ENCODE peak calls at places on chromosome 3, in nine cellular contexts. U is GM12878, R is H54, G is GM12892, A is A549, Q is ovary, P is gastrocnemius medialis, S is heart left ventricle, L is upper lobe of left lung. K is an unnamed sample.

GRCh38 chr3:94862703-94863102 is 799.8 kb downstream of the NSUN3 start:
- DNase-seq in U (no peak), R (peak; percentile 2), G (no peak), A (peak; percentile 10), Q (no peak), P (no peak), S (no peak), L (no peak), K (peak; percentile 2)

GRCh38 chr3:61876797-61877196 is 315.4 kb downstream of the PTPRG start:
- DNase-seq in U (no peak), R (no peak), G (no peak), A (no peak), Q (no peak), P (no peak), S (no peak), L (no peak), K (no peak)

GRCh38 chr3:42101048-42101447 is 9.9 kb downstream of the TRAK1 start:
- DNase-seq in U (no peak), R (no peak), G (no peak), A (no peak), Q (no peak), P (peak; percentile 70), S (peak; percentile 56), L (peak; percentile 71), K (no peak)

GRCh38 chr3:22836131-22836530 is 367.0 kb upstream of the UBE2E2 start:
- DNase-seq in U (no peak), R (no peak), G (no peak), A (no peak), Q (no peak), P (no peak), S (no peak), L (peak; percentile 60), K (no peak)

GRCh38 chr3:157139938-157140534 is 19.9 kb downstream of the CCNL1 start:
- DNase-seq in U (no peak), R (no peak), G (no peak), A (no peak), Q (no peak), P (no peak), S (no peak), L (no peak), K (no peak)

GRCh38 chr3:18444597-18445420 is 19.7 kb upstream of the SATB1 start:
- DNase-seq in U (no peak), R (peak; percentile 58), G (peak; percentile 46), A (peak; percentile 65), Q (peak; percentile 73), P (peak; percentile 25), S (peak; percentile 55), L (peak; percentile 67), K (peak; percentile 64)

GRCh38 chr3:146493221-146493620 is 23.9 kb upstream of the PLSCR2 start:
- DNase-seq in U (no peak), R (no peak), G (no peak), A (no peak), Q (no peak), P (no peak), S (no peak), L (no peak), K (no peak)

GRCh38 chr3:9222956-9223639 is 26.3 kb downstream of the SRGAP3 start:
- DNase-seq in U (no peak), R (no peak), G (no peak), A (no peak), Q (no peak), P (no peak), S (no peak), L (no peak), K (no peak)

GRCh38 chr3:152519376-152519775 is 250.6 kb downstream of the MBNL1 start:
- DNase-seq in U (no peak), R (no peak), G (no peak), A (no peak), Q (no peak), P (no peak), S (no peak), L (no peak), K (no peak)

GRCh38 chr3:97882975-97883598 is 61.3 kb downstream of the CRYBG3 start:
- DNase-seq in U (no peak), R (peak; percentile 1), G (no peak), A (no peak), Q (no peak), P (no peak), S (no peak), L (peak; percentile 79), K (no peak)

GRCh38 chr3:170564664-170565063 is 21.2 kb downstream of the SLC7A14 start:
- DNase-seq in U (no peak), R (no peak), G (no peak), A (no peak), Q (no peak), P (no peak), S (no peak), L (no peak), K (no peak)

GRCh38 chr3:123130079-123130726 is 63.4 kb downstream of the PDIA5 start:
- DNase-seq in U (no peak), R (no peak), G (no peak), A (no peak), Q (no peak), P (no peak), S (no peak), L (no peak), K (peak; percentile 4)
- TF ChIP-seq POLR2A in U (no peak), R (no peak), G (no peak), A (no peak), Q (no peak), P (no peak), S (no peak), L (no peak), K (no peak)

GRCh38 chr3:198030726-198031125 is 70.7 kb downstream of the LMLN start:
- DNase-seq in U (no peak), R (no peak), G (no peak), A (no peak), Q (no peak), P (no peak), S (no peak), L (no peak), K (no peak)

GRCh38 chr3:198030125-198030524 is 70.1 kb downstream of the LMLN start:
- DNase-seq in U (no peak), R (no peak), G (no peak), A (no peak), Q (no peak), P (no peak), S (no peak), L (no peak), K (no peak)

GRCh38 chr3:198032039-198032438 is 72.0 kb downstream of the LMLN start:
- DNase-seq in U (no peak), R (no peak), G (no peak), A (no peak), Q (no peak), P (no peak), S (no peak), L (no peak), K (no peak)

GRCh38 chr3:198028718-198029117 is 68.7 kb downstream of the LMLN start:
- DNase-seq in U (no peak), R (no peak), G (no peak), A (no peak), Q (no peak), P (no peak), S (no peak), L (no peak), K (no peak)

DNA sequence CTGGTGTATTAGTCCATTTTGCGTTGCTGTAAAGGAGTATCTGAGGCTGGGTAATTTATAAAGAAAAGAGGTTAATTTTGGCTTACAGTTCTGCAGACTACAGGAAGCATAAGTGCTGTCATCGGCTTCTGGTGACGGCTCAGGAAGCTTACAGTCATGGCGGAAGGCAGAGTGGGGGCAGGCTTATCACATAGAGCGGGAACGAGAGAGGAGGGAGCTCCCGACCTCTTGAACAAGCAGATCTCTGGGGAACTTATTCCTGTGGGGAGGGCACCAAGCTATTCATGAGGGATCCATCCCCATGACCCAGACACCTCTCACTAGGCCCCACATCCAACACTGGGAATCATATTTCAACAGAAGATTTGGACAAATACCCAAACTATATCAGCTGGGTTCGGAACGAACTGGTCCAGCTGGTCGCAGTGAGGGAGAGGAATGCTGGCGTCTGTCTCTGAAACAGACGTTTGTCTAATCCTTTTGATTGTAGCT is 72.5 kb downstream of the LMLN start:
- DNase-seq in U (no peak), R (no peak), G (no peak), A (no peak), Q (no peak), P (no peak), S (no peak), L (no peak), K (no peak)
- TF ChIP-seq POLR2A in U (no peak), R (no peak), G (no peak), A (no peak), Q (no peak), P (no peak), S (no peak), L (no peak), K (no peak)

GRCh38 chr3:10280571-10280970 is 12.2 kb downstream of the GHRL start:
- DNase-seq in U (no peak), R (no peak), G (no peak), A (no peak), Q (no peak), P (no peak), S (no peak), L (no peak), K (no peak)
- TF ChIP-seq POLR2A in U (no peak), R (no peak), G (no peak), A (no peak), Q (no peak), P (no peak), S (no peak), L (no peak), K (no peak)

GRCh38 chr3:119147494-119147893 is 1.5 kb downstream of the TEX55 start:
- DNase-seq in U (no peak), R (no peak), G (no peak), A (no peak), Q (no peak), P (no peak), S (no peak), L (no peak), K (no peak)
- TF ChIP-seq POLR2A in U (no peak), R (no peak), G (no peak), A (no peak), Q (no peak), P (no peak), S (no peak), L (no peak), K (no peak)

GRCh38 chr3:86990734-86991481 is at the start of gene VGLL3:
- DNase-seq in U (no peak), R (no peak), G (no peak), A (peak; percentile 64), Q (peak; percentile 80), P (peak; percentile 52), S (peak; percentile 62), L (peak; percentile 44), K (no peak)
- TF ChIP-seq POLR2A in U (no peak), R (no peak), G (no peak), A (peak; percentile 35), Q (peak; percentile 26), P (peak; percentile 62), S (no peak), L (peak; percentile 30), K (no peak)

K was measured in erythroblast.